ENCODE peak calls at places on chromosomes 6 and 20, in six cellular contexts. V, K, H, L, J and F are unnamed samples.

GRCh38 chr6:46032112-46032998 is 16.7 kb upstream of the CLIC5 start:
- DNase-seq in K (no peak), H (no peak), J (no peak), V (no peak), L (no peak), F (no peak)

GRCh38 chr6:166423051-166423745 is 40.5 kb upstream of the MPC1 start:
- DNase-seq in K (no peak), J (no peak), V (no peak), L (peak), H (no peak), F (no peak)

GRCh38 chr6:132270745-132271414 is 130.4 kb downstream of the MOXD1 start:
- DNase-seq in H (no peak), K (no peak), V (no peak), L (no peak), J (no peak), F (no peak)

GRCh38 chr6:137705166-137706064 is 161.6 kb upstream of the TNFAIP3 start:
- DNase-seq in L (peak), K (no peak), V (no peak), H (peak), J (peak), F (no peak)

GRCh38 chr6:218153-219018 is 73.9 kb upstream of the DUSP22 start:
- DNase-seq in L (peak), H (no peak), K (peak), J (no peak), V (no peak), F (no peak)

GRCh38 chr6:7721654-7722053 is 4.2 kb upstream of the BMP6 start:
- DNase-seq in H (no peak), V (peak), K (no peak), L (no peak), J (no peak), F (no peak)

GRCh38 chr6:31575335-31575901 is at the start of gene TNF:
- DNase-seq in K (no peak), L (peak), J (no peak), H (peak), V (no peak), F (no peak)

GRCh38 chr6:16331328-16332174 is 93.2 kb downstream of the GMPR start:
- DNase-seq in H (peak), K (no peak), J (peak), V (peak), L (no peak), F (no peak)

GRCh38 chr20:35893942-35894341 is 60.4 kb downstream of the SCAND1 start:
- DNase-seq in K (no peak), V (no peak), J (no peak), H (no peak), L (no peak), F (no peak)

GRCh38 chr20:531608-532007 is 12.0 kb downstream of the CSNK2A1 start:
- DNase-seq in V (no peak), L (no peak), J (no peak), K (no peak), H (no peak), F (no peak)

GRCh38 chr6:41917528-41917927 is 3.4 kb downstream of the MED20 start:
- DNase-seq in L (no peak), J (no peak), V (peak), H (no peak), K (no peak), F (no peak)

GRCh38 chr20:38250607-38251006 is 9.9 kb downstream of the KIAA1755 start:
- DNase-seq in H (peak), J (no peak), L (no peak), K (no peak), V (no peak), F (no peak)

GRCh38 chr20:7492257-7492656 is 448.0 kb downstream of the HAO1 start:
- DNase-seq in H (no peak), V (no peak), L (no peak), J (no peak), K (no peak), F (no peak)

GRCh38 chr6:54516331-54516730 is 208.1 kb downstream of the TINAG start:
- DNase-seq in L (no peak), H (no peak), J (no peak), K (no peak), V (no peak), F (no peak)

GRCh38 chr6:133609404-133610270 is 279.3 kb upstream of the TCF21 start:
- DNase-seq in H (no peak), V (peak), K (no peak), L (no peak), J (no peak), F (no peak)

GRCh38 chr6:83183082-83183828 is 9.8 kb downstream of the PGM3 start:
- DNase-seq in H (no peak), L (no peak), J (no peak), V (no peak), K (no peak), F (no peak)

GRCh38 chr6:136439514-136440186 is 110.6 kb downstream of the MAP7 start:
- DNase-seq in J (no peak), K (no peak), H (no peak), L (no peak), V (no peak), F (no peak)

GRCh38 chr6:108588586-108588985 is 27.9 kb downstream of the FOXO3 start:
- DNase-seq in J (no peak), H (no peak), K (no peak), V (no peak), L (no peak), F (no peak)

GRCh38 chr6:11043961-11044711 is at the start of gene ELOVL2:
- DNase-seq in K (no peak), L (no peak), J (peak), H (no peak), V (peak), F (no peak)

GRCh38 chr20:60877071-60877470 is 375.0 kb upstream of the CDH4 start:
- DNase-seq in L (no peak), K (no peak), V (no peak), H (no peak), J (no peak), F (no peak)

GRCh38 chr20:50303573-50304500 is 113.2 kb downstream of the CEBPB start:
- DNase-seq in H (peak), V (no peak), J (peak), K (peak), L (peak), F (peak)

GRCh38 chr6:150417899-150418824 is 49.4 kb downstream of the IYD start:
- DNase-seq in J (no peak), H (no peak), K (no peak), V (peak), L (no peak), F (no peak)

GRCh38 chr6:140909620-140910019 is 1223.1 kb upstream of the GJE1 start:
- DNase-seq in H (no peak), K (no peak), V (no peak), L (no peak), J (no peak), F (no peak)

GRCh38 chr6:95785785-95786184 is 208.4 kb downstream of the MANEA start:
- DNase-seq in L (no peak), H (no peak), K (no peak), J (no peak), V (no peak), F (no peak)

GRCh38 chr6:137217801-137218472 is 1.2 kb downstream of the IFNGR1 start:
- DNase-seq in L (no peak), H (no peak), K (no peak), V (no peak), J (no peak), F (no peak)

GRCh38 chr6:159988983-159989454 is 20.1 kb downstream of the IGF2R start:
- DNase-seq in J (no peak), V (no peak), L (no peak), K (no peak), H (no peak), F (no peak)

GRCh38 chr6:32581275-32582095 is 8.2 kb downstream of the HLA-DRB1 start:
- DNase-seq in H (no peak), K (no peak), J (no peak), V (no peak), L (no peak), F (no peak)

GRCh38 chr6:127146935-127147334 is 28.5 kb downstream of the RSPO3 start:
- DNase-seq in K (no peak), H (no peak), J (no peak), L (no peak), V (no peak), F (no peak)

GRCh38 chr20:49319204-49319809 is 41.5 kb upstream of the ZNFX1 start:
- DNase-seq in L (no peak), V (no peak), J (no peak), K (no peak), H (no peak), F (no peak)

GRCh38 chr6:99064769-99065168 is 117.0 kb upstream of the FBXL4 start:
- DNase-seq in L (no peak), V (no peak), K (no peak), H (no peak), J (no peak), F (no peak)

DNA sequence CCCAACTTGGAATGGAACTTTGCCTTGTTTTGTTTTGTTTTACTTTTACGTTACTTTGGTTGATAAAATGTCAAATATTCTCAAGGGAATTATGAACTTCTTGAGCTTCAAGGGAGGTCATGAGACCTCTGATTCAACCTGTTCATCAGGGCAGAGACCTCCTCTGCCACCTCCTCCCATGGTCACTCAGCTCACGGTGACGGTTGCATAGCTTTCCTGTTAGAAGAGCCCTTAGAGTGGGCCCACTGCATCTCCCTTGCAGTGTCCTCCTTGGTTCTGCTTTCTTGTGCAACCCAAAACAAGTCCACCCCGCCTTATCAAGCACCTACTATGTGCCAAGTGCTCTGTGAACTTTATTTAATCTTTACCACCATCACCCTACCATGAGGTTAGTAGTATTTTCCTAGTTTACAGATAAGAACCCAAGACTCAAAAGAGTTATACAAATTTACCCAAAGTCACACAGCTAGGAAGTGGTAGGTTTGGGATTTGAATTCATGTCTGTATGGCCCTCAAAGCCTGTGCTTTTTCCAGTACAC is 15.5 kb downstream of the TM9SF4 start:
- DNase-seq in J (no peak), K (peak), V (no peak), L (no peak), H (no peak), F (no peak)
- TF ChIP-seq POLR2A in J (no peak), K (no peak), V (no peak), L (no peak), H (no peak), F (no peak)

GRCh38 chr20:63234693-63235398 is 859 bp upstream of the BIRC7 start:
- DNase-seq in J (no peak), V (peak), H (no peak), K (no peak), L (no peak), F (no peak)
- TF ChIP-seq CTCF in J (no peak), V (peak), H (no peak), K (peak), L (no peak), F (no peak)

DNA sequence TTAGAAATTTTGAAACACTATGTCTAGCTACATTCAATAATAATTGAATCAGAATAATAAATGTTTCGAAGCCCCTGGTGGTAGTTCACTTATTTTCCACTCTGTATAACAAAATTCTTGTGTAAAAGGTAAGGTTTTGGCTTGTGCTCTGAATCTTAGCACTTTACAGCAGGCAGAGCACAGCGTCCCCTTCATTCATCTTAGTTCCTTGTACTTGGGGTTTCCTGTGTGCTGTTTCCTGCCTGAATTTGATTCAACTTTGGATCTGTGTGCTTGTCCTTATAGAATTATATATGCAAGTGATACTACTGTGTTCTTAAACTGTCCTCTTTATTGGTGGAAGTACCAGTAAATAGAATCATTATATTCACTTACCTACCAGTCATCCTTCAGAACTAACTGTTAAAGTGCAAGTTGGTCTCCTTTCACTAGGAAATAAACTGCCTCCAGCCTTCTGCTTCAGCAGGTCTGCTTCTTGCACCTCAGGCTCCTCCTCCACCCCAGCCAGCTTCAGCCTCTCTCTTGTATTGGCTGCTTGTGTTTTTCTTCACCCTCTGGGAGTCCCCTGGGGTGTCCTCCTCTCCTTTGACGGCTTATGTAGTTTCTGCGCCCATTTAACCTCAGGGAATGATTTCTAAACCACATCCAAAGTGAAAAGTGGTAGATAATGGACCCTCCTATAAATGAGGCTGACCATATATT is 28.8 kb upstream of the TULP4 start:
- DNase-seq in J (no peak), V (peak), H (no peak), L (peak), K (no peak), F (no peak)
- H3K4me3 ChIP-seq in J (no peak), V (peak), H (no peak), L (no peak), K (no peak), F (no peak)

DNA sequence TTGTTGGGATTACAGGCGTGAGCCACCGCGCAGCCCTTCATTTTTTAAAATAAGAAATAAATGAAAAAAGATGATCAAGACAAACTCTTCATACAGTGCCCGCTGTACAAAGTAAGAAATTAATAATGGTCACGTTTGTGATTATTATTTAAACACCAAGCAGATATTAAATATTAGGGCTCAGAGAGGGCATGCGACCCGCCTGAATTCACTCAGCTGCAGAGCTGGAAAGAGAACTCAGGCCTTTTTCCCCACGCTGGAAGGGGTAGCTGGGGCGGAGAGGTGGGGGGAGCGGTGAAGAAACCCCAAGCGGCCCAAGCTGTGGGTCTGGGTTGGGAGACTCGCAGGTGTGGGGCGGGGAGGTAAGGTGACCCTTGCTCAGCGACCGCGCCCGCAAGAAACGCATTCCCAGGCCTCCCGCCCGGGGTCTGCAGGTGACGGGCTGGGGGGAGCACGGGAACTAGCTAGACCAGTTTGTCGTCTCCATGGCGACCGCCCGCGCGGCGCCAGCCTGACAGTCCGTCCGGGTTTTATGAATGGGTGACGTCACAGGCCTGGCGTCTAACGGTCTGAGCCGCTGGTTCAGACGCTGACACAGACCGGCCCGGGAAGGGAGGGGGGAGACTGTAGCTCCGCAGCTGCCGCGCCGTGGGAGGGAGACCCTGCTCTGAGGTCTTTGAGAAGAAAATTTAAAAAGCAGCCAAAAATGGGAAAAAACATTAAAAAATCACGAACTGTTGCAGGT is 1.1 kb upstream of the ID1 start:
- DNase-seq in H (peak), L (peak), J (peak), V (peak), K (peak), F (peak)
- TF ChIP-seq POLR2A in H (peak), L (no peak), J (peak), V (peak), K (no peak), F (no peak)

DNA sequence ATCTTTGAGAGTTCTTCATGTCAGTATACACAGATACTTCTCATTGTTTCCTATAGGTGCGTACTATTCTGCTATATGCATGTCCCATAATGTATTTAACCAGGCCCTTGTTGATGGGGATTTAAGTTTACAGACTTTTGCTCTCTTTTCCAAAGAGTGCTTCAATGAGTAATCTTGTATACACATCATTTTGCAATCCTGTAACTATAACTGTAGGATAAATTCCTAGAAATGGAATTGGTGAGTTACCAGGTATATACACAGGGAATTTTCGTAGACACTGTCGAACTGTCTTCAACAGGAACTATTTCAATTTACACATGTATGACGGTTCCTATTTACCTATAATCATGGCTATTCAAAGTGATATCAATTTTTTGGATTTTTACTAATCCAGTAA is 15.2 kb upstream of the SNRPC start:
- DNase-seq in H (no peak), V (no peak), L (no peak), J (no peak), K (no peak), F (no peak)
- TF ChIP-seq CTCF in H (no peak), V (no peak), L (no peak), J (no peak), K (no peak), F (no peak)